ENCODE peak calls at places on chromosomes 12 and 14, in six cellular contexts. O is AG10803, U is A549, S is body of pancreas, W is activated B cell treated with CpG ODN at 0.5 μM for 24 hours, C is tibial artery. Q is an unnamed sample.

GRCh38 chr14:89551432-89551831 is 134.4 kb upstream of the FOXN3 start:
- DNase-seq in U (no peak), O (no peak), W (no peak), C (no peak), S (no peak), Q (no peak)

GRCh38 chr14:104144911-104145825 is 6.8 kb downstream of the KIF26A start:
- DNase-seq in S (no peak), O (no peak), C (peak), U (no peak), W (peak), Q (peak)

GRCh38 chr14:93090826-93091583 is 24.7 kb downstream of the ITPK1 start:
- DNase-seq in W (no peak), S (no peak), C (no peak), U (no peak), O (peak), Q (no peak)

GRCh38 chr14:99663716-99664635 is 19.0 kb downstream of the HHIPL1 start:
- DNase-seq in S (no peak), W (no peak), O (no peak), U (no peak), C (no peak), Q (no peak)

GRCh38 chr14:64971890-64972785 is at the start of gene RAB15:
- DNase-seq in U (peak), W (peak), O (peak), S (peak), C (peak), Q (peak)

GRCh38 chr14:65210118-65210826 is 108.0 kb upstream of the MAX start:
- DNase-seq in S (no peak), U (no peak), O (peak), C (no peak), W (no peak), Q (no peak)

GRCh38 chr12:49949866-49950265 is 671 bp upstream of the AQP2 start:
- DNase-seq in O (no peak), C (no peak), S (no peak), W (no peak), U (no peak), Q (peak)

GRCh38 chr12:6489449-6489848 is 3.6 kb downstream of the MRPL51 start:
- DNase-seq in S (no peak), C (no peak), W (no peak), U (no peak), O (no peak), Q (no peak)

GRCh38 chr14:103641181-103641580 is 12.2 kb downstream of the KLC1 start:
- DNase-seq in W (no peak), C (no peak), O (no peak), U (no peak), S (no peak), Q (no peak)

GRCh38 chr12:80709811-80710726 is 2.6 kb downstream of the MYF6 start:
- DNase-seq in O (no peak), C (no peak), W (no peak), U (no peak), S (no peak), Q (no peak)
- TF ChIP-seq CTCF in O (peak), C (no peak), W (no peak), U (no peak), S (peak), Q (peak)

GRCh38 chr12:48865441-48866290 is at the start of gene RND1:
- DNase-seq in C (peak), O (peak), S (peak), U (peak), W (peak), Q (peak)
- TF ChIP-seq CTCF in C (no peak), O (peak), S (no peak), U (no peak), W (no peak), Q (no peak)

GRCh38 chr14:50704454-50705010 is 36.4 kb upstream of the SAV1 start:
- DNase-seq in C (no peak), U (no peak), S (no peak), O (no peak), W (no peak), Q (no peak)
- TF ChIP-seq CTCF in C (no peak), U (no peak), S (no peak), O (no peak), W (no peak), Q (no peak)

GRCh38 chr12:118302053-118302452 is 70.7 kb downstream of the TAOK3 start:
- DNase-seq in W (no peak), C (no peak), S (no peak), U (no peak), O (peak), Q (no peak)

GRCh38 chr12:118297284-118297683 is 75.4 kb downstream of the TAOK3 start:
- DNase-seq in O (no peak), S (no peak), C (no peak), U (no peak), W (no peak), Q (no peak)

GRCh38 chr12:118304093-118304492 is 68.6 kb downstream of the TAOK3 start:
- DNase-seq in W (no peak), S (no peak), O (no peak), U (no peak), C (no peak), Q (no peak)

DNA sequence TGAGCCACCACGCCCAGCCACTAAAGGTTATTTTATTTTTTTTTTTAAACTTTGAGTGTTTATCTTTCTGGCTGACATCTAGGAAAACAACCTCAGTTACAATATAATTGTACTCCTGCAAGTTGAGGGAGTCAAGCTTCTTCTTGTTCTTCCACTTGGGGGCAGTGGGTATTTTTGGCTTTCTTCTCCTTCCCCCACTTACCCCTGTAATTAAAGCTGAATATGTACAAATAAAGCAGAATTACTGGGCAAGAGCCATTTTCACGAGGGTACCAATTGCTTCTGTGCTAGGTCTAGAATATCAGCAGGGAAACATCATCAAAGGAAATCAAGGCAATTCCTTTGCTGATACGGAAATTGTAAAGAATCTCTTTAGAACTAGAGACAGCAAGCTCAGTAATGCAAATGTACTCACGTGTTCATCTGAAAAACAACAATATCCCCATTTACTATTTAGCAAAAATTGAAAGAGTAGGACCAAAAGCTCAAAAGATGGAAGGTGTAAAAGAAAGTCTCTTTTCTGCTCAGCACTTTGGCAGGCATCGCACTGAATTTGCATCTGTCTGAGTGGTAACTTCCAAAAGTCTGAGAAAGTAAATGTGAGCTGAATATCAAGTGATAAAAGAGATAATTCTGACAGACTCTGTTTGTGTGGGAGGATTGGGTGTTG is 72.8 kb downstream of the TAOK3 start:
- DNase-seq in O (no peak), U (no peak), C (no peak), W (no peak), S (no peak), Q (no peak)
- TF ChIP-seq CTCF in O (peak), U (no peak), C (no peak), W (no peak), S (no peak), Q (no peak)

GRCh38 chr14:72920008-72920407 is 6.3 kb upstream of the DCAF4 start:
- DNase-seq in O (no peak), U (no peak), W (no peak), C (no peak), S (no peak), Q (no peak)
- TF ChIP-seq CTCF in O (no peak), U (no peak), W (no peak), C (no peak), S (no peak), Q (no peak)

DNA sequence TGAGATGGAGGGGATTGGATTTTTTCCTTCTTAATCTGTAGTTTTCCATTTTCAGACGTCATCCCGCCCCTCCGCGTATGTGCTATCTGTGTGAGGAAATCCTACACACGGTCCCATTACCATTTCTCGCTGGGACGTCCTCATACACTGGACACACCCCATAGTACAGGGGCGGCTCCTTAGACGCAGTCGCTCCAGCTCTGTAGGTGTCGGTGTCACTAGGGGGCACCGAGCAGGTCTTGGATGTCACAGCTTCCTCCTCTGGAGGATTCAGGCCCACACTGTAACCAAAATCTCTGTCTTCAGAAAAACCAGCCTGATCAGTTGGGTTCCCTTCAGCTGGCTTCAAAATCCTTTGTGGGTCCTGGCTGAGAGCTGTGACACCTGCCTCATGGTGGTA is 7.1 kb downstream of the ANKLE2 start:
- DNase-seq in W (no peak), U (no peak), C (no peak), S (no peak), O (no peak), Q (no peak)
- TF ChIP-seq CTCF in W (no peak), U (no peak), C (no peak), S (no peak), O (no peak), Q (no peak)

GRCh38 chr12:65840793-65841670 is 16.7 kb downstream of the HMGA2 start:
- DNase-seq in W (no peak), U (no peak), C (no peak), S (no peak), O (no peak), Q (no peak)
- TF ChIP-seq CTCF in W (no peak), U (no peak), C (no peak), S (no peak), O (no peak), Q (no peak)

DNA sequence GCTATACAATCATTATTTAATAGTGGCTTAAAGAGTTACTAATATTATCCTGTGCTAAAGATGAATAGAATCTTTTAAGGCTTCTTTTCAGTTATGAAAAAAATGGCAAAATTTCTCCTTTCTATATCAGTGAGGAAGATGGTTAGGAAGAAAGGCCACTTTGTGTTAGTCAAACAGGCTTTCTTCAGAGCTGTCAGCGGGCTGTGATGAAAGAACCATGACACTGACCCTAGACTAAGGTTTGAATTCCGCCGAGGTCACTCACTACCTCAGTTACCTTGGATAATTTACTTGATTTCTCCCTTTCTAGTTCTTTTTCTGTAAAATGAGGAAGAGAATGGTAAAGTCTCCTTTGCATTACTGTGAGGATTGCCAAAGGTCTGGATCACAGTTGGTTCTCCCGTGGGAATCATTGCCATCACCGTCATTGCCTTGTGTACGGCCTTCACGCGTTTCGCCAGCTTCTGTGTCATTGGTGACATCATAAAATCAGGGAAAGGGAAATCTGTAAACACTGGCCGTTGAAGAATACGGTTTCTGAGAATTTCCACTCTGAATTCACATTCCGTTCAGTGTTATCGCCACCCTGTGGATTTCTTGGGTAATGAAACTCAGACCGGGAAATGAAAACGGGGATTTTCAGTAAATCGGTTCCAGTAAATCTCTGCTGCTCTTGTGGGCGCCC is 26.7 kb upstream of the YBX3 start:
- DNase-seq in U (peak), W (no peak), S (peak), O (peak), C (peak), Q (peak)
- TF ChIP-seq CTCF in U (peak), W (no peak), S (peak), O (peak), C (peak), Q (peak)